ENCODE peak calls at places on chromosome X, in five cellular contexts. D, R, V, Z and O are unnamed samples.

GRCh38 chrX:85004255-85004654 is 578 bp downstream of the APOOL start:
- DNase-seq in D (peak; percentile 13), R (no peak), V (no peak), Z (no peak), O (peak; percentile 4)

GRCh38 chrX:154815274-154815818 is 10.1 kb upstream of the MPP1 start:
- DNase-seq in D (no peak), R (no peak), V (no peak), Z (no peak), O (no peak)

GRCh38 chrX:72644946-72645345 is 69.2 kb downstream of the PHKA1 start:
- DNase-seq in D (no peak), R (no peak), V (no peak), Z (no peak), O (no peak)

GRCh38 chrX:74349387-74349786 is 45.4 kb downstream of the ZCCHC13 start:
- DNase-seq in D (no peak), R (no peak), V (no peak), Z (no peak), O (no peak)

GRCh38 chrX:48497871-48498270 is 10.9 kb upstream of the PORCN start:
- DNase-seq in D (no peak), R (no peak), V (no peak), Z (no peak), O (no peak)

GRCh38 chrX:54640721-54641120 is 110.7 kb downstream of the GNL3L start:
- DNase-seq in D (no peak), R (no peak), V (no peak), Z (no peak), O (no peak)

GRCh38 chrX:30930143-30930542 is 41.1 kb upstream of the TAB3 start:
- DNase-seq in D (no peak), R (no peak), V (no peak), Z (no peak), O (no peak)

GRCh38 chrX:93420635-93421034 is 252.7 kb downstream of the NAP1L3 start:
- DNase-seq in D (no peak), R (no peak), V (no peak), Z (no peak), O (no peak)

GRCh38 chrX:281166-281999 is at the start of gene PLCXD1:
- DNase-seq in D (peak; percentile 96), R (peak; percentile 19), V (peak; percentile 52), Z (no peak), O (no peak)

GRCh38 chrX:70001269-70001668 is 48.5 kb downstream of the AWAT2 start:
- DNase-seq in D (no peak), R (no peak), V (no peak), Z (no peak), O (no peak)

GRCh38 chrX:39652336-39652735 is 445.4 kb downstream of the BCOR start:
- DNase-seq in D (peak; percentile 29), R (no peak), V (no peak), Z (no peak), O (no peak)

GRCh38 chrX:74251006-74251930 is 52.7 kb upstream of the ZCCHC13 start:
- DNase-seq in D (peak; percentile 78), R (no peak), V (no peak), Z (no peak), O (peak; percentile 26)

GRCh38 chrX:110397904-110398303 is 39.3 kb downstream of the RTL9 start:
- DNase-seq in D (no peak), R (no peak), V (no peak), Z (peak; percentile 85), O (no peak)

GRCh38 chrX:295136-295535 is 14.0 kb downstream of the PLCXD1 start:
- DNase-seq in D (no peak), R (peak; percentile 11), V (peak; percentile 37), Z (no peak), O (no peak)

GRCh38 chrX:104343408-104344129 is 88.8 kb upstream of the ESX1 start:
- DNase-seq in D (peak; percentile 78), R (peak; percentile 30), V (no peak), Z (no peak), O (no peak)

GRCh38 chrX:72254835-72255234 is 16.0 kb upstream of the ERCC6L start:
- DNase-seq in D (no peak), R (no peak), V (no peak), Z (no peak), O (no peak)

GRCh38 chrX:9899640-9900075 is 67.5 kb upstream of the CLDN34 start:
- DNase-seq in D (no peak), R (no peak), V (peak; percentile 63), Z (no peak), O (no peak)

GRCh38 chrX:36908801-36909403 is 99.3 kb upstream of the FAM47C start:
- DNase-seq in D (peak; percentile 41), R (no peak), V (no peak), Z (no peak), O (no peak)

GRCh38 chrX:150225266-150225665 is 137.9 kb upstream of the MAMLD1 start:
- DNase-seq in D (no peak), R (no peak), V (no peak), Z (peak; percentile 26), O (no peak)

GRCh38 chrX:7164174-7164573 is 16.2 kb upstream of the PUDP start:
- DNase-seq in D (no peak), R (no peak), V (no peak), Z (no peak), O (no peak)

GRCh38 chrX:13755254-13755653 is 20.7 kb downstream of the OFD1 start:
- DNase-seq in D (no peak), R (no peak), V (no peak), Z (no peak), O (no peak)

GRCh38 chrX:85870585-85870984 is 176.8 kb downstream of the CHM start:
- DNase-seq in D (no peak), R (no peak), V (no peak), Z (no peak), O (no peak)

GRCh38 chrX:65508851-65509250 is 25.7 kb downstream of the LAS1L start:
- DNase-seq in D (no peak), R (no peak), V (no peak), Z (no peak), O (no peak)

GRCh38 chrX:149618871-149619270 is 12.7 kb downstream of the TMEM185A start:
- DNase-seq in D (no peak), R (no peak), V (no peak), Z (no peak), O (no peak)

GRCh38 chrX:153061732-153062131 is 5.5 kb downstream of the PNMA3 start:
- DNase-seq in D (no peak), R (no peak), V (no peak), Z (no peak), O (no peak)

GRCh38 chrX:1502241-1502640 is 34.7 kb downstream of the P2RY8 start:
- DNase-seq in D (no peak), R (no peak), V (no peak), Z (peak; percentile 71), O (no peak)

GRCh38 chrX:13094780-13095425 is 50.5 kb upstream of the FAM9C start:
- DNase-seq in D (no peak), R (no peak), V (no peak), Z (no peak), O (no peak)

GRCh38 chrX:63434206-63434605 is 83.1 kb upstream of the SPIN4 start:
- DNase-seq in D (no peak), R (no peak), V (no peak), Z (no peak), O (no peak)

GRCh38 chrX:81240701-81241100 is 38.8 kb downstream of the SH3BGRL start:
- DNase-seq in D (no peak), R (no peak), V (no peak), Z (no peak), O (no peak)

GRCh38 chrX:30228526-30228925 is 1.9 kb upstream of the MAGEB3 start:
- DNase-seq in D (no peak), R (no peak), V (no peak), Z (no peak), O (no peak)

DNA sequence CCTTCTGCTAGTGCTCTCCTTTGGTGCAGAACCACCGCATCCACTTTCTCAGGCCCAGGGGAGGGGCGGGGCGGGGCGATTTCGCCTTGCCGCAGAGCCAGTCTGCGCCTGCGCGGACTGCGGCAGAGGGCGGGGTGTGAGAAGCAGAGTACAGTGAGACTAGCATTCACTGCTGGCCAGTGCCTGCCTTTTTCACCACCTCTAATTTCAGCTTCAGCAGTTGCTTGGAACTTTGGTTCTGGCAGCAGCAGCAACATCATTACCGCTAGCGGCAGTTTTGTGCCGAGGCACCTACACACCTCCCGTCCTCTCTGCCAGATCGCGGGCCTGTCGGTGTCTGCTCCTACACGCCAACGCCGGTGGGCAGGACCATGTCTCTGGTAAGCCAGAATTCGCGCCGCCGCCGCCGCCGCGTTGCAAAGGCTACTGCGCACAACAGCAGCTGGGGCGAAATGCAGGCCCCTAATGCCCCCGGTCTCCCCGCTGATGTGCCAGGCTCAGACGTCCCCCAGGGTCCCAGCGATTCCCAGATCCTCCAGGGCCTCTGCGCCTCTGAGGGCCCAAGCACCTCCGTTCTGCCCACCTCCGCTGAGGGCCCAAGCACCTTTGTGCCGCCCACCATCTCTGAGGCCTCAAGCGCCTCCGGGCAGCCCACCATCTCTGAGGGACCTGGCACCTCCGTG is at the start of gene MAGEE1:
- DNase-seq in D (peak; percentile 67), R (peak; percentile 76), V (peak; percentile 87), Z (peak; percentile 90), O (peak; percentile 58)
- TF ChIP-seq POLR2A in D (peak; percentile 56), R (peak; percentile 60), V (no peak), Z (no peak), O (peak; percentile 45)

GRCh38 chrX:97310373-97310772 is 426.7 kb downstream of the RPA4 start:
- DNase-seq in D (peak; percentile 9), R (no peak), V (no peak), Z (no peak), O (no peak)
- TF ChIP-seq POLR2A in D (no peak), R (no peak), V (no peak), Z (no peak), O (no peak)

GRCh38 chrX:136147966-136148365 is 633 bp downstream of the FHL1 start:
- DNase-seq in D (no peak), R (peak; percentile 11), V (peak; percentile 74), Z (no peak), O (no peak)

GRCh38 chrX:136146614-136147319 is 566 bp upstream of the FHL1 start:
- DNase-seq in D (no peak), R (no peak), V (no peak), Z (no peak), O (no peak)

GRCh38 chrX:136148391-136148790 is 1.1 kb downstream of the FHL1 start:
- DNase-seq in D (no peak), R (no peak), V (no peak), Z (no peak), O (no peak)

GRCh38 chrX:136143714-136144113 is 3.6 kb upstream of the FHL1 start:
- DNase-seq in D (no peak), R (no peak), V (no peak), Z (no peak), O (no peak)

GRCh38 chrX:136147320-136147901 is at the start of gene FHL1:
- DNase-seq in D (no peak), R (peak; percentile 22), V (peak; percentile 90), Z (peak; percentile 92), O (peak; percentile 22)
- TF ChIP-seq POLR2A in D (no peak), R (no peak), V (no peak), Z (no peak), O (no peak)

GRCh38 chrX:71214604-71215334 is 8.3 kb upstream of the GJB1 start:
- DNase-seq in D (no peak), R (peak; percentile 87), V (no peak), Z (no peak), O (peak; percentile 6)
- TF ChIP-seq POLR2A in D (no peak), R (peak; percentile 92), V (peak; percentile 32), Z (no peak), O (no peak)

GRCh38 chrX:119685225-119686066 is 7.5 kb downstream of the SEPTIN6 start:
- DNase-seq in D (no peak), R (no peak), V (peak; percentile 73), Z (no peak), O (no peak)
- TF ChIP-seq POLR2A in D (no peak), R (no peak), V (no peak), Z (no peak), O (no peak)